ENCODE peak calls at places on chromosomes 13 and 19, in four cellular contexts. G, H, P and V are unnamed samples.
A peak's percentile ranks its signal among the peaks of the same experiment; 100 is the strongest.

GRCh38 chr13:114080739-114081561 is 51.5 kb downstream of the RASA3 start:
- DNase-seq in G (peak; percentile 6), H (no peak), P (peak; percentile 54), V (peak; percentile 8)

GRCh38 chr19:28472843-28473242 is 740.1 kb downstream of the UQCRFS1 start:
- DNase-seq in G (peak; percentile 26), H (no peak), P (peak; percentile 62), V (no peak)

GRCh38 chr13:42401376-42401775 is 129.4 kb downstream of the AKAP11 start:
- DNase-seq in G (no peak), H (no peak), P (no peak), V (no peak)

GRCh38 chr13:44365008-44365407 is 8.6 kb upstream of the SERP2 start:
- DNase-seq in G (no peak), H (no peak), P (no peak), V (no peak)

GRCh38 chr13:31115616-31116015 is 46.1 kb downstream of the HSPH1 start:
- DNase-seq in G (no peak), H (no peak), P (no peak), V (no peak)

GRCh38 chr13:112226320-112227002 is 149.7 kb upstream of the SPACA7 start:
- DNase-seq in G (no peak), H (no peak), P (no peak), V (no peak)

GRCh38 chr13:97329331-97329730 is 104.6 kb upstream of the RAP2A start:
- DNase-seq in G (no peak), H (no peak), P (no peak), V (no peak)

GRCh38 chr19:35347171-35347929 is at the start of gene FFAR1:
- DNase-seq in G (peak; percentile 40), H (peak; percentile 38), P (peak; percentile 55), V (peak; percentile 15)

GRCh38 chr13:61253105-61253877 is 162.4 kb downstream of the PCDH20 start:
- DNase-seq in G (no peak), H (no peak), P (no peak), V (no peak)

GRCh38 chr13:79621449-79621848 is 140.5 kb downstream of the NDFIP2 start:
- DNase-seq in G (no peak), H (no peak), P (no peak), V (no peak)

GRCh38 chr19:5925830-5926459 is 11.9 kb downstream of the CAPS start:
- DNase-seq in G (peak; percentile 46), H (no peak), P (no peak), V (no peak)

GRCh38 chr13:75647126-75647784 is 11.1 kb downstream of the LMO7 start:
- DNase-seq in G (no peak), H (no peak), P (no peak), V (no peak)

GRCh38 chr19:42122691-42123607 is 9.3 kb downstream of the POU2F2 start:
- DNase-seq in G (no peak), H (no peak), P (no peak), V (no peak)

GRCh38 chr13:107441279-107441678 is 774.1 kb downstream of the LIG4 start:
- DNase-seq in G (no peak), H (no peak), P (no peak), V (no peak)

GRCh38 chr13:100176781-100177389 is 88.0 kb downstream of the PCCA start:
- DNase-seq in G (no peak), H (no peak), P (no peak), V (no peak)

GRCh38 chr13:45257638-45258338 is 56.9 kb upstream of the KCTD4 start:
- DNase-seq in G (no peak), H (no peak), P (no peak), V (no peak)

GRCh38 chr13:114132419-114133121 is at the start of gene RASA3:
- DNase-seq in G (peak; percentile 84), H (peak; percentile 88), P (peak; percentile 88), V (peak; percentile 82)

GRCh38 chr13:42039457-42039945 is 8.9 kb upstream of the DGKH start:
- DNase-seq in G (no peak), H (no peak), P (no peak), V (no peak)

GRCh38 chr19:6750062-6750461 is 10.6 kb downstream of the TRIP10 start:
- DNase-seq in G (no peak), H (no peak), P (peak; percentile 86), V (no peak)

GRCh38 chr19:15426485-15427349 is 7.9 kb upstream of the AKAP8L start:
- DNase-seq in G (no peak), H (no peak), P (no peak), V (no peak)

GRCh38 chr19:18119243-18120105 is 21.9 kb downstream of the MAST3 start:
- DNase-seq in G (peak; percentile 42), H (no peak), P (no peak), V (no peak)

GRCh38 chr19:54420383-54421168 is 5.3 kb downstream of the TTYH1 start:
- DNase-seq in G (no peak), H (peak; percentile 82), P (peak; percentile 79), V (no peak)

GRCh38 chr13:85313761-85314503 is 485.3 kb downstream of the SLITRK6 start:
- DNase-seq in G (no peak), H (no peak), P (no peak), V (no peak)

GRCh38 chr13:98997738-98998641 is 20.1 kb upstream of the DOCK9 start:
- DNase-seq in G (no peak), H (peak; percentile 22), P (no peak), V (no peak)

GRCh38 chr19:39590265-39590664 is 12.1 kb upstream of the LGALS13 start:
- DNase-seq in G (no peak), H (peak; percentile 53), P (no peak), V (no peak)

GRCh38 chr19:35750167-35750566 is 1.8 kb downstream of the LIN37 start:
- DNase-seq in G (no peak), H (no peak), P (peak; percentile 54), V (no peak)

GRCh38 chr13:101875717-101876393 is 423.4 kb downstream of the ITGBL1 start:
- DNase-seq in G (no peak), H (no peak), P (no peak), V (no peak)

GRCh38 chr13:99657848-99658265 is 156.6 kb downstream of the TM9SF2 start:
- DNase-seq in G (no peak), H (peak; percentile 74), P (no peak), V (peak; percentile 19)

GRCh38 chr19:35733180-35734125 is 8.8 kb downstream of the IGFLR1 start:
- DNase-seq in G (no peak), H (no peak), P (no peak), V (no peak)

GRCh38 chr13:24275041-24275440 is 34.3 kb upstream of the C1QTNF9 start:
- DNase-seq in G (no peak), H (no peak), P (no peak), V (no peak)

GRCh38 chr13:27573265-27573664 is 47.1 kb downstream of the LNX2 start:
- DNase-seq in G (no peak), H (no peak), P (no peak), V (no peak)

GRCh38 chr19:6209680-6210079 is 70.1 kb downstream of the MLLT1 start:
- DNase-seq in G (no peak), H (no peak), P (peak; percentile 3), V (no peak)

GRCh38 chr13:78028960-78029359 is 110.3 kb upstream of the EDNRB start:
- DNase-seq in G (no peak), H (no peak), P (no peak), V (no peak)

DNA sequence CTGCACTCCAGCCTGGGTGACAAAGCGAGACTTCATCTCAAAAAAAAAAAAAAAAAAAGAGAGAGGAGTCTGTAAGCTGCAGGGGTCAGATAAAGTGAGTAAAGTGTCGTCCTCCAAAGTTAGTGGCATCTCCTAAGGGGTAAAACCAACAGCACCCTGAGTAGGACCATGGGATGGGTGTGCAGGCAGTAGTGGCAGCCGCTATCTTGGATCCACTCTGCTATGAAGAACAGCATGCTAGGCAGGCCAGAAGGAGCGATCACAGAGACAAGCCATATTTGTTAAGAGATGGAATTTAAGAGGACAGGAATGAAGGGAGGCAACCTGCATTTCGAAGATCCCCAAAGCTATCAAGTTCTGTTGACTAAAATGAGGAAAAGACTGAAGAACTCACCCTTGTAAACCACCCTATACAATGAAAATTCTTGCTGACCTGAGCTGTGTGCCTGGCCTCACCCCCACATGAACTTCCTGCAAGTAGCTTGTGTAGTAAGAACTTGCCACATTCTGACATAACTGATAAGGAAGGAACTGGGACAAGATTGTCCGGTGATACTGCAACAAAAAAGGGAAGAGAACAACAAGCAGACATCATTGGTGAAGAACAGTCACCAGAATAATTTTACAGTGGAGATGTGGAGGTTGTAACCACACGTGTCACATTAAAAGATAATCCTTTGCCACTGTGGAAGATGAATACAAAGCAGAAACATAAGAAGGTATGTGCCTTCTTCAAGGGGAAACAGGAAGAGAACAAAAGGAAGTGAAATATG is 16.2 kb downstream of the DPY19L3 start:
- DNase-seq in G (no peak), H (no peak), P (no peak), V (no peak)
- TF ChIP-seq EP300 in G (no peak), H (no peak), P (no peak), V (no peak)

GRCh38 chr13:94829201-94829600 is 116.9 kb upstream of the SOX21 start:
- DNase-seq in G (no peak), H (no peak), P (no peak), V (no peak)
- H3K4me3 ChIP-seq in G (no peak overlapping the region), H (no peak overlapping the region), P (no peak overlapping the region), V (no peak overlapping the region)

GRCh38 chr19:1836458-1837221 is 11.6 kb downstream of the REXO1 start:
- DNase-seq in G (no peak), H (no peak), P (no peak), V (no peak)
- TF ChIP-seq EP300 in G (no peak), H (no peak), P (no peak), V (no peak)

GRCh38 chr13:26485786-26486185 is 71.7 kb upstream of the WASF3 start:
- DNase-seq in G (no peak), H (no peak), P (peak; percentile 80), V (no peak)

GRCh38 chr13:26484196-26484595 is 73.3 kb upstream of the WASF3 start:
- DNase-seq in G (no peak), H (no peak), P (peak; percentile 30), V (no peak)

GRCh38 chr13:26486550-26486949 is 70.9 kb upstream of the WASF3 start:
- DNase-seq in G (no peak), H (no peak), P (peak; percentile 87), V (no peak)

GRCh38 chr13:26483546-26483945 is 73.9 kb upstream of the WASF3 start:
- DNase-seq in G (no peak), H (no peak), P (peak; percentile 27), V (no peak)

GRCh38 chr13:26485288-26485687 is 72.2 kb upstream of the WASF3 start:
- DNase-seq in G (no peak), H (no peak), P (peak; percentile 49), V (no peak)
- H3K4me3 ChIP-seq in G (no peak overlapping the region), H (no peak overlapping the region), P (no peak overlapping the region), V (no peak overlapping the region)

DNA sequence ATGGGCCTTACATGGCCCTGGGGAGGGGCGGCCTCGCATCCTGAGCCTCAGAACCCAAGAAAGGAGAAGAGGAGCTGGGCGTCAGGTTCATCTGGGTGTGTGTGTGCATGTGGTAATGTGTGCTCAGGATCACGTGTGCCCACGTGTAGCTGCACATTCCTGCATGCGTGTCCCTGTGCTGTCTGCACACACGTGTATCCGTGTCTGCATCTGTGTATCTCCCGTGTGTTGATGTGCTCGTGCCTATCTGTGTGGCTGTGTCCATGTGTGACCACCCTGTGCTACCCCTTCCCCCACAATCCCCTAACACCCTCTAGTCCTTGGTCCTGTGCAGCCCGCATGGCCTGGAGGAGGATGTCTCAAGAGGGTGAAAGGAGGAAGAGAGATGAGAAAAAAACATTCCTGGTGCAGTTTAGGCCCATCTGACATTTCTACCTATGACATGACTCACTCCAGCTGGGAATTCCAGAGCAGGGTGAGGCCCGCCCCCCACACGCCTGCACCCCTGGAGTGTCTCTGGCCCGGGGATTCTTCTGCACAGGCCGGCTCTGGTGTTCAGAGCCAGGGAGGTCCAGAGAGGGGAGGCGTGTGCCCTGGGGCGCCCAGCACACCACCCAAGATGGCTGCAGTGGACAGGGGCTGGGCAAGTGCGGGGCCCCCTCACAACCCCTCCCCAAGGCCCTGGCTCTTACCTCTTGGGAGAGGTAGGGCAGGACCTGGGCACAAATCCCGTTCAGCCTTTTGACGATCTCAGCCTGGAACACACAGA is 7.1 kb downstream of the TLE5 start:
- DNase-seq in G (no peak), H (no peak), P (no peak), V (no peak)
- TF ChIP-seq EP300 in G (no peak), H (no peak), P (no peak), V (no peak)